ENCODE peak calls at places on chromosomes 12 and 14, in nine cellular contexts. F, Y, A, U, G, B, T, W and L are unnamed samples.

GRCh38 chr14:99667821-99668220 is 16.3 kb upstream of the CYP46A1 start:
- DNase-seq in F (no peak), Y (no peak), A (no peak), U (no peak), G (no peak), B (no peak), T (no peak), W (no peak), L (no peak)

GRCh38 chr14:91394105-91395081 is 23.2 kb downstream of the CCDC88C start:
- DNase-seq in F (no peak), Y (no peak), A (no peak), U (no peak), G (no peak), B (no peak), T (no peak), W (no peak), L (no peak)

GRCh38 chr14:35196571-35196970 is 74.2 kb downstream of the PRORP start:
- DNase-seq in F (no peak), Y (no peak), A (peak; percentile 35), U (no peak), G (no peak), B (no peak), T (no peak), W (no peak), L (no peak)

GRCh38 chr14:94099006-94099405 is 11.5 kb upstream of the IFI27 start:
- DNase-seq in F (no peak), Y (no peak), A (no peak), U (no peak), G (no peak), B (no peak), T (no peak), W (no peak), L (no peak)

GRCh38 chr14:64983439-64984310 is 3.0 kb upstream of the FNTB start:
- DNase-seq in F (peak; percentile 63), Y (no peak), A (peak; percentile 70), U (no peak), G (no peak), B (no peak), T (peak; percentile 28), W (no peak), L (no peak)

GRCh38 chr14:52355016-52355430 is 40.9 kb downstream of the PTGER2 start:
- DNase-seq in F (peak; percentile 69), Y (no peak), A (peak; percentile 44), U (no peak), G (no peak), B (no peak), T (no peak), W (peak; percentile 88), L (no peak)

GRCh38 chr12:54689034-54689372 is 40.8 kb upstream of the DCD start:
- DNase-seq in F (no peak), Y (no peak), A (no peak), U (no peak), G (no peak), B (no peak), T (peak; percentile 32), W (no peak), L (no peak)

GRCh38 chr12:91388573-91388972 is 206.0 kb upstream of the DCN start:
- DNase-seq in F (no peak), Y (no peak), A (no peak), U (no peak), G (no peak), B (no peak), T (no peak), W (no peak), L (no peak)

GRCh38 chr12:68356060-68356748 is 24.0 kb upstream of the MDM1 start:
- DNase-seq in F (no peak), Y (no peak), A (no peak), U (no peak), G (no peak), B (no peak), T (no peak), W (no peak), L (no peak)

GRCh38 chr12:95908573-95908972 is 33.8 kb downstream of the CCDC38 start:
- DNase-seq in F (peak; percentile 9), Y (no peak), A (no peak), U (no peak), G (no peak), B (no peak), T (no peak), W (peak; percentile 8), L (no peak)

GRCh38 chr14:41532255-41532654 is 74.4 kb upstream of the LRFN5 start:
- DNase-seq in F (no peak), Y (no peak), A (no peak), U (no peak), G (no peak), B (no peak), T (no peak), W (no peak), L (no peak)

GRCh38 chr12:39429809-39430208 is 13.1 kb downstream of the KIF21A start:
- DNase-seq in F (no peak), Y (no peak), A (no peak), U (no peak), G (no peak), B (no peak), T (no peak), W (no peak), L (no peak)

GRCh38 chr12:32548691-32549412 is 130.2 kb upstream of the DNM1L start:
- DNase-seq in F (peak; percentile 53), Y (no peak), A (no peak), U (no peak), G (no peak), B (no peak), T (no peak), W (no peak), L (no peak)

GRCh38 chr12:131671871-131672270 is 39.0 kb upstream of the SFSWAP start:
- DNase-seq in F (no peak), Y (no peak), A (no peak), U (no peak), G (no peak), B (no peak), T (no peak), W (no peak), L (peak; percentile 7)

GRCh38 chr12:113207621-113208040 is 13.6 kb upstream of the TPCN1 start:
- DNase-seq in F (no peak), Y (no peak), A (no peak), U (no peak), G (no peak), B (no peak), T (no peak), W (no peak), L (no peak)

GRCh38 chr12:79883216-79883615 is 51.7 kb downstream of the PPP1R12A start:
- DNase-seq in F (no peak), Y (no peak), A (no peak), U (no peak), G (no peak), B (no peak), T (no peak), W (no peak), L (no peak)

GRCh38 chr12:52441320-52441911 is 7.2 kb upstream of the KRT75 start:
- DNase-seq in F (no peak), Y (no peak), A (peak; percentile 14), U (no peak), G (no peak), B (no peak), T (peak; percentile 62), W (no peak), L (no peak)

GRCh38 chr12:107091989-107092641 is 1.2 kb downstream of the CRY1 start:
- DNase-seq in F (peak; percentile 93), Y (no peak), A (peak; percentile 98), U (no peak), G (no peak), B (peak; percentile 60), T (peak; percentile 63), W (peak; percentile 92), L (no peak)

GRCh38 chr12:122291431-122291830 is 25.1 kb upstream of the VPS33A start:
- DNase-seq in F (no peak), Y (no peak), A (no peak), U (no peak), G (no peak), B (no peak), T (no peak), W (no peak), L (no peak)

GRCh38 chr14:97218713-97219355 is 421.7 kb downstream of the VRK1 start:
- DNase-seq in F (no peak), Y (no peak), A (peak; percentile 2), U (no peak), G (no peak), B (peak; percentile 50), T (no peak), W (no peak), L (peak; percentile 17)